ENCODE peak calls at places on chromosomes 6 and 20, in ten cellular contexts. M is psoas muscle, D is WERI-Rb-1, H is body of pancreas, Y is aorta, B is gastrocnemius medialis, P is GM23338, U is IMR-90, G is uterus, T is stomach. Q is an unnamed sample.

GRCh38 chr20:53517146-53517545 is 76.5 kb downstream of the ZNF217 start:
- DNase-seq in M (no peak), T (no peak), G (no peak), H (no peak), B (no peak), P (no peak), Y (no peak), D (no peak), U (peak), Q (no peak)

GRCh38 chr6:3247255-3248146 is 11.2 kb upstream of the PSMG4 start:
- DNase-seq in H (peak), U (peak), P (peak), Y (peak), B (no peak), M (peak), T (peak), D (no peak), G (peak), Q (peak)

GRCh38 chr6:32668226-32668747 is 1.8 kb upstream of the HLA-DQB1 start:
- DNase-seq in Y (no peak), T (peak), H (no peak), U (peak), P (peak), D (no peak), M (peak), G (no peak), B (no peak), Q (no peak)

GRCh38 chr20:23671479-23671878 is 17.4 kb downstream of the CST4 start:
- DNase-seq in H (no peak), D (no peak), B (no peak), U (no peak), M (no peak), T (no peak), Y (no peak), G (no peak), P (no peak), Q (no peak)

GRCh38 chr20:35776513-35777101 is 4.8 kb downstream of the PHF20 start:
- DNase-seq in P (no peak), G (peak), Y (no peak), T (peak), B (peak), M (peak), D (peak), H (peak), U (peak), Q (no peak)

GRCh38 chr6:20092071-20092566 is 120.2 kb downstream of the MBOAT1 start:
- DNase-seq in B (no peak), H (no peak), Y (no peak), T (no peak), M (no peak), G (no peak), D (peak), U (peak), P (peak), Q (no peak)

GRCh38 chr6:11307226-11307625 is 74.8 kb upstream of the NEDD9 start:
- DNase-seq in P (no peak), M (no peak), U (no peak), Y (no peak), B (no peak), T (no peak), H (no peak), G (no peak), D (no peak), Q (no peak)

GRCh38 chr6:139240161-139241010 is 51.4 kb downstream of the TXLNB start:
- DNase-seq in M (no peak), T (peak), B (no peak), P (no peak), D (no peak), Y (no peak), H (peak), U (peak), G (no peak), Q (no peak)

GRCh38 chr20:50196248-50196647 is 5.6 kb downstream of the CEBPB start:
- DNase-seq in H (no peak), T (no peak), Y (no peak), G (no peak), B (no peak), U (no peak), M (no peak), D (no peak), P (no peak), Q (no peak)

GRCh38 chr6:5199203-5200101 is 61.3 kb downstream of the LYRM4 start:
- DNase-seq in D (no peak), Y (no peak), T (no peak), P (no peak), G (no peak), U (no peak), H (no peak), B (no peak), M (no peak), Q (no peak)

GRCh38 chr6:92767101-92767500 is 652.3 kb downstream of the EPHA7 start:
- DNase-seq in B (no peak), D (no peak), T (no peak), H (no peak), Y (no peak), U (no peak), M (no peak), P (no peak), G (no peak), Q (no peak)

GRCh38 chr20:48194026-48194425 is 408.7 kb upstream of the SULF2 start:
- DNase-seq in G (no peak), P (no peak), B (no peak), T (no peak), D (no peak), U (no peak), Y (no peak), H (no peak), M (no peak), Q (no peak)

GRCh38 chr6:16712250-16712930 is 48.9 kb downstream of the ATXN1 start:
- DNase-seq in Y (no peak), G (no peak), H (no peak), T (no peak), U (no peak), P (no peak), D (no peak), M (no peak), B (no peak), Q (no peak)

GRCh38 chr6:7646394-7646793 is 56.4 kb downstream of the SNRNP48 start:
- DNase-seq in Y (no peak), P (no peak), T (no peak), U (peak), D (no peak), G (no peak), B (no peak), H (no peak), M (no peak), Q (no peak)

GRCh38 chr20:44264287-44264686 is 17.2 kb downstream of the GDAP1L1 start:
- DNase-seq in P (peak), H (no peak), B (no peak), U (no peak), G (no peak), T (no peak), D (no peak), M (no peak), Y (no peak), Q (no peak)

GRCh38 chr20:32972181-32973076 is 31.8 kb downstream of the SUN5 start:
- DNase-seq in T (no peak), G (no peak), M (no peak), Y (peak), B (no peak), D (no peak), P (peak), U (no peak), H (no peak), Q (no peak)

GRCh38 chr6:56767892-56768531 is 125.3 kb upstream of the DST start:
- DNase-seq in U (no peak), H (no peak), G (no peak), T (no peak), M (no peak), P (peak), Y (no peak), B (no peak), D (no peak), Q (no peak)

GRCh38 chr20:19711126-19711525 is 46.9 kb upstream of the RIN2 start:
- DNase-seq in B (no peak), M (no peak), T (no peak), H (no peak), U (no peak), G (no peak), D (no peak), Y (no peak), P (no peak), Q (no peak)

GRCh38 chr6:3063733-3064700 is 4.3 kb upstream of the RIPK1 start:
- DNase-seq in G (peak), M (peak), U (peak), B (peak), D (peak), P (peak), H (peak), T (peak), Y (peak), Q (peak)

GRCh38 chr6:31572041-31572911 is at the start of gene LTA:
- DNase-seq in D (no peak), P (no peak), B (no peak), H (no peak), G (no peak), M (no peak), U (no peak), T (no peak), Y (no peak), Q (no peak)

GRCh38 chr20:40651121-40651520 is 37.9 kb downstream of the MAFB start:
- DNase-seq in P (no peak), M (no peak), U (peak), T (no peak), D (no peak), H (no peak), Y (no peak), G (no peak), B (no peak), Q (no peak)

GRCh38 chr20:41903614-41904013 is 285.4 kb upstream of the CHD6 start:
- DNase-seq in B (no peak), Y (no peak), H (no peak), T (no peak), G (no peak), P (no peak), U (no peak), M (no peak), D (no peak), Q (no peak)

GRCh38 chr6:48101277-48101676 is 9.7 kb downstream of the PTCHD4 start:
- DNase-seq in H (no peak), M (no peak), U (no peak), T (no peak), G (no peak), Y (no peak), D (no peak), B (no peak), P (no peak), Q (no peak)

GRCh38 chr6:97669191-97669651 is 386.2 kb upstream of the MMS22L start:
- DNase-seq in G (no peak), M (no peak), Y (no peak), B (no peak), U (peak), H (no peak), P (peak), T (no peak), D (peak), Q (peak)

GRCh38 chr6:43149260-43149659 is 21.8 kb upstream of the SRF start:
- DNase-seq in D (peak), G (no peak), H (no peak), T (no peak), Y (no peak), U (peak), B (no peak), M (no peak), P (no peak), Q (no peak)

GRCh38 chr20:1800777-1801176 is 94.4 kb upstream of the SIRPA start:
- DNase-seq in G (no peak), M (no peak), Y (no peak), H (no peak), T (no peak), P (no peak), U (peak), B (no peak), D (no peak), Q (no peak)

GRCh38 chr20:51410586-51411325 is 131.8 kb downstream of the NFATC2 start:
- DNase-seq in T (no peak), D (no peak), B (no peak), G (no peak), M (no peak), P (no peak), U (no peak), Y (no peak), H (no peak), Q (no peak)

GRCh38 chr20:51413753-51414323 is 128.7 kb downstream of the NFATC2 start:
- DNase-seq in B (no peak), D (no peak), Y (no peak), H (no peak), T (no peak), P (no peak), U (no peak), G (no peak), M (no peak), Q (no peak)

GRCh38 chr20:51412991-51413471 is 129.5 kb downstream of the NFATC2 start:
- DNase-seq in H (no peak), T (no peak), M (peak), G (no peak), P (no peak), U (no peak), Y (no peak), D (no peak), B (peak), Q (no peak)

GRCh38 chr20:51411867-51412266 is 130.7 kb downstream of the NFATC2 start:
- DNase-seq in M (no peak), G (no peak), H (no peak), D (no peak), U (no peak), T (no peak), P (peak), B (no peak), Y (no peak), Q (no peak)

DNA sequence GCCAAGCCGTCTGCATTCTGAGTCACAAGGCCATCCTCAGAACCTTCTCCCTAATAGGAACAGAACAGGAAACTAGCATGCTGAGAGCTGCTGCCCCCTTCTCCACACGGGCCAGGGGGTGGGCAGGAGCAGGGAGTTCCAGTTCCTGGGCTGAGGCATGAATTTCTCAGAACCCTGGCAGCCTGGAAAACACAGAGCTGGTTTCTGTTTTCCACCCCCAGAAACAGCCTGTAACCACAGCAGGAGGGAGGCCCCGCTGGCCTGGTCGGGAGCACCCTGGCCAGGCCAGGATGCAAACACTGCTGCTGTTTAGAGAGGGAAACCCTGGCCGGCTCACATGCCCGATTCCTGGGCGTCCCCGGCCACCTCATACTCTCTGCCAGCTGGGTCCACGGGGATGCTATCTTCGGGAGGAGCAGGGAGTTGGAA is 130.2 kb downstream of the NFATC2 start:
- DNase-seq in Y (no peak), M (peak), P (no peak), H (no peak), B (peak), T (no peak), G (no peak), U (peak), D (no peak), Q (no peak)
- H3K27ac ChIP-seq in Y (no peak), M (peak), P (no peak), H (no peak), B (peak), T (peak), G (no peak), U (no peak), D (no peak), Q (peak)

DNA sequence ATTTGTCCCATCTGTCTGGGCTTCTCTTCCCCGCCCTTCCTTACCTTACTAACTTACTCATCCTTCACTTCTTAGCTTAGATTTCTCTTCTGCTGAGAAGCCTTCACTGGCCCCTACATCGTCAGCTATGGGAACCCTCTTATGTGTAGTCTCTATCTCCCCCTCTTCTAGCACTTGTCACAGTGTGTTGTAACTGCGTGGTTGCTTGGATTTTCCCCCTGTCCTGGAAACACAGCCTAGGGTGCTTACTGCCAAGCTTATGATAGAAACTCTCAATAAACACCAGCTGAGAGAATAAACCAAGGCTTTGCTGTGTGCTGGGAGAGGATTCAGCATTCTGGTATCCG is 68.5 kb downstream of the SGK1 start:
- DNase-seq in B (no peak), T (no peak), M (no peak), U (peak), P (no peak), Y (no peak), H (no peak), D (no peak), G (no peak), Q (no peak)
- H3K27ac ChIP-seq in B (peak), T (no peak), M (peak), U (no peak), P (no peak), Y (no peak), H (peak), D (no peak), G (peak), Q (peak)

DNA sequence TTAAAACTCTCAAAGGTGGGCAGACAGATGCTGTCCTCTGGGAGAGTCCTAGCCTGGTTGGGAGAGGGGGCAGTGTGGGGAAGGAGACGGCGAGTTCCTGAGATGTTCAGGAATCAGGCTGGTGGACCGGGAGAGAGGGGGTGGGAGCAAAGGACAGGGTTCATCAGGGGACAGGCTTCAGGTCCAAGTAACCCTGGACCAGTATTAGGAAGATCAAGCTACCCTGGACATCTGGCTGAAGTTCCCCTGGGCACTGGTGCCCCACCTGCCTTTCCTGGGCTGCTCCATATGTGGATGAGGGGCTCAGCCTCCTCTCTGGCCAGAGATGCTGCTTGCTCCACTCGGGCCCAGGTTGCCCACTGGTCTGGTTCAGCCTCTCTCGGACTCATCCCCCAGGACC is 1.1 kb upstream of the IP6K3 start:
- DNase-seq in M (no peak), B (peak), T (no peak), H (no peak), D (no peak), G (no peak), P (no peak), U (no peak), Y (no peak), Q (no peak)
- H3K27ac ChIP-seq in M (peak), B (peak), T (peak), H (no peak), D (peak), G (no peak), P (no peak), U (no peak), Y (no peak), Q (no peak)

GRCh38 chr6:46380152-46380807 is 111.0 kb downstream of the RCAN2 start:
- DNase-seq in U (no peak), P (no peak), B (no peak), D (no peak), T (no peak), Y (no peak), H (no peak), G (no peak), M (no peak), Q (no peak)

GRCh38 chr6:46378882-46379405 is 112.3 kb downstream of the RCAN2 start:
- DNase-seq in B (no peak), U (no peak), P (no peak), M (no peak), G (no peak), T (no peak), D (no peak), Y (no peak), H (no peak), Q (peak)

GRCh38 chr6:46378161-46378881 is 112.9 kb downstream of the RCAN2 start:
- DNase-seq in D (no peak), T (no peak), G (no peak), B (no peak), M (no peak), H (no peak), Y (no peak), U (no peak), P (no peak), Q (no peak)

GRCh38 chr6:46376562-46376969 is 114.7 kb downstream of the RCAN2 start:
- DNase-seq in G (no peak), P (no peak), Y (no peak), T (no peak), M (no peak), H (no peak), D (no peak), U (no peak), B (no peak), Q (no peak)

DNA sequence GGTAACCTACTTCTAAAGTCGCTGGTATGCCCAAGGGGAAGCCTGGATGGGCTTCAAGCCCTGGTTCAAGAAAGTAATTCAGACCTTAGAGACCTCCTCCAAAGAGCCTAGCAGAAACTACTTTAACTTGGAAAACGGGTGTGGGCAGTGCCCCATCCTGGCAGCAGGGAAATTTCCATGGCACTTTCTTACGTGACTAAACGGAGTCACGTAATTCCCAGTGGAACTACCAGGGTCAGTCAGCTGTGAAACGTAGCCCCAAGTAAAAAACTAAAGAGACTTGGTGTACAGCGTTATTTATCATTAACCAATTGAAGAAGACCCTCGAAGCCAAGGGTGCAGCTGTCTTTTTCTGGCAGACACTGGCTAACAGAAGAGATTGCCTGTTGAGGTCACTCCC is 114.0 kb downstream of the RCAN2 start:
- DNase-seq in B (no peak), G (no peak), T (no peak), Y (no peak), M (no peak), U (no peak), P (no peak), H (no peak), D (no peak), Q (no peak)
- H3K27ac ChIP-seq in B (no peak), G (no peak), T (no peak), Y (peak), M (no peak), U (no peak), P (no peak), H (no peak), D (no peak), Q (no peak)